ENCODE peak calls at places on chromosomes 2 and 18, in four cellular contexts. D is brain microvascular endothelial cell; Q is CD8-positive, alpha-beta T cell; J is body of pancreas. P is an unnamed sample.

GRCh38 chr2:101999122-101999789 is 7.5 kb downstream of the IL1R2 start:
- DNase-seq in D (no peak), Q (no peak), J (peak), P (no peak)

GRCh38 chr2:101429453-101429852 is 42.1 kb upstream of the CREG2 start:
- DNase-seq in D (no peak), Q (no peak), J (no peak), P (no peak)

GRCh38 chr2:19916385-19916784 is 14.6 kb upstream of the TTC32 start:
- DNase-seq in D (no peak), Q (no peak), J (no peak), P (no peak)

GRCh38 chr2:234291765-234292204 is 205.1 kb downstream of the ARL4C start:
- DNase-seq in D (peak), Q (peak), J (peak), P (no peak)

GRCh38 chr2:35989523-35989922 is 366.1 kb upstream of the CRIM1 start:
- DNase-seq in D (no peak), Q (no peak), J (no peak), P (no peak)

GRCh38 chr2:54206596-54206995 is 49.4 kb downstream of the TSPYL6 start:
- DNase-seq in D (peak), Q (no peak), J (no peak), P (no peak)

GRCh38 chr2:228728961-228729360 is 542.1 kb downstream of the PID1 start:
- DNase-seq in D (no peak), Q (no peak), J (no peak), P (no peak)

GRCh38 chr2:10533811-10534321 is 85.7 kb upstream of the ODC1 start:
- DNase-seq in D (no peak), Q (no peak), J (no peak), P (no peak)

GRCh38 chr18:79576686-79577351 is 102.8 kb upstream of the CTDP1 start:
- DNase-seq in D (no peak), Q (no peak), J (peak), P (no peak)

GRCh38 chr2:199228887-199229819 is 228.6 kb downstream of the SATB2 start:
- DNase-seq in D (peak), Q (no peak), J (no peak), P (peak)

GRCh38 chr2:236870401-236870800 is 215.3 kb upstream of the COPS8 start:
- DNase-seq in D (no peak), Q (no peak), J (no peak), P (no peak)

GRCh38 chr18:48826806-48827205 is 124.0 kb downstream of the SMAD7 start:
- DNase-seq in D (no peak), Q (no peak), J (no peak), P (no peak)

GRCh38 chr2:128714285-128714684 is 395.6 kb upstream of the HS6ST1 start:
- DNase-seq in D (no peak), Q (no peak), J (no peak), P (no peak)

GRCh38 chr18:7722955-7723354 is 155.8 kb downstream of the PTPRM start:
- DNase-seq in D (no peak), Q (no peak), J (no peak), P (no peak)

GRCh38 chr2:70541481-70542020 is 12.1 kb downstream of the TGFA start:
- DNase-seq in D (no peak), Q (no peak), J (no peak), P (no peak)

GRCh38 chr2:84965192-84965516 is 5.8 kb upstream of the KCMF1 start:
- DNase-seq in D (no peak), Q (no peak), J (no peak), P (no peak)

GRCh38 chr2:70531419-70532130 is 22.1 kb downstream of the TGFA start:
- DNase-seq in D (no peak), Q (no peak), J (no peak), P (no peak)

GRCh38 chr18:10040287-10041011 is 126.6 kb downstream of the VAPA start:
- DNase-seq in D (peak), Q (no peak), J (peak), P (no peak)

DNA sequence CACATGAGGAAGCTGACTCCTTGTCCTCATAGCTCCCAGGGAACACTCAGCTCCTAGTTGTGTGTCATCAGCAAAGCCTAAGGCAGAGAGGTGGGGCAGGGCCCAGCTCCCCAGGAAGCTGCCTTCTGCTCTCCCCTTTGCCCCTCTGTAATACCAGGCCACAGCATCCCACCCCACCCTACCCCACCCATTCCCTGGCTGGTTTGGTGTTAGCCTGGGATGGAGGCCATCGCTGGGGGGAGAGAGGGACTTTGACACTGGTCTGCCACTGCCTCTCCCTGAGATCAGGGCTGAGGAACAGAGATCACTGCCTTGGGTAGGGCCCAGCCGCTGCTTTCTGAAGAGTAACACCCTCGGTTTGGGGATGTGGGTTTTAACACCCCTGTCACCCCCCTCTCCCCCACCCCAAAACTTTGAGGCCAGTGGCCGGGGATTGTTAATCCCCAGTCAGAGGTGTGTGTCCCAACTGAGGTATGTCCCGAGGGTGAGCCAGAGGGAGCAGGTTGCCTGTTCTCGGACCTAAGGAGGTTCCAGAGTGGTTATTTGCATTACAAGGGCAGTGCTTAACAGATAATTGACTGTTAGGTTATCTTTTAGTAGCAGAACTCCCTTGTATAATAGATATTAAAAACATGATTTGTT is 41.4 kb downstream of the TET3 start:
- DNase-seq in D (no peak), Q (no peak), J (no peak), P (no peak)
- H3K27ac ChIP-seq in D (no peak), Q (no peak), J (no peak), P (peak)

GRCh38 chr2:218001629-218002028 is 1.2 kb downstream of the TNS1 start:
- DNase-seq in D (no peak), Q (no peak), J (peak), P (no peak)

GRCh38 chr2:217997510-217997909 is 5.3 kb downstream of the TNS1 start:
- DNase-seq in D (no peak), Q (no peak), J (no peak), P (no peak)

GRCh38 chr2:217998926-217999633 is 3.7 kb downstream of the TNS1 start:
- DNase-seq in D (no peak), Q (no peak), J (no peak), P (no peak)

GRCh38 chr2:218002103-218002502 is 692 bp downstream of the TNS1 start:
- DNase-seq in D (no peak), Q (no peak), J (no peak), P (no peak)

GRCh38 chr2:218000137-218000536 is 2.7 kb downstream of the TNS1 start:
- DNase-seq in D (peak), Q (no peak), J (peak), P (no peak)
- H3K27ac ChIP-seq in D (no peak), Q (no peak), J (peak), P (no peak)

GRCh38 chr2:168490015-168490874 is 34.2 kb downstream of the CERS6 start:
- DNase-seq in D (peak), Q (peak), J (no peak), P (no peak)
- H3K27ac ChIP-seq in D (peak), Q (peak), J (no peak), P (peak)

GRCh38 chr2:238435752-238436096 is 9.0 kb downstream of the ASB1 start:
- DNase-seq in D (no peak), Q (no peak), J (no peak), P (no peak)
- H3K27ac ChIP-seq in D (peak), Q (no peak), J (no peak), P (peak)

DNA sequence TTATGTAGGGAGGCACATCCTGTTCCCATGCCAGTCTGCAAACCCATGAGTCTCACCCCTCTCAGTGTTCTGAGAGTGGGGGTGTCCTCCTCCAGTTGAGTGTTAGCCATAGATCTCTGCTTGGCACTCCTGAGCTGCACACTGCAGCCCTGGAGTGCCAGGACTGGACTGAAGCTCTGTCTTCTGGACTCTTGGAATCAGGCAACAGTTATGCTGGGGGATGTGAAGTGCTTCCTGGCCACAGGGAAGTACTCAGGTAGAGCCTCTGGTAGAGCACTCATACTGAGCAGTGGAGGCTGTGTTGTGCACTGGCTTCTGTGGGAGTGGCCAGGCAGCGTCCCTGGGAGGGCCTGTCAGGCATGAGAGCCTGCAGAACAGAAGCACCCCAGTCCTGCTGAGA is 43.0 kb downstream of the SERPINB7 start:
- DNase-seq in D (no peak), Q (no peak), J (no peak), P (no peak)
- H3K27ac ChIP-seq in D (no peak), Q (no peak), J (no peak), P (no peak)

DNA sequence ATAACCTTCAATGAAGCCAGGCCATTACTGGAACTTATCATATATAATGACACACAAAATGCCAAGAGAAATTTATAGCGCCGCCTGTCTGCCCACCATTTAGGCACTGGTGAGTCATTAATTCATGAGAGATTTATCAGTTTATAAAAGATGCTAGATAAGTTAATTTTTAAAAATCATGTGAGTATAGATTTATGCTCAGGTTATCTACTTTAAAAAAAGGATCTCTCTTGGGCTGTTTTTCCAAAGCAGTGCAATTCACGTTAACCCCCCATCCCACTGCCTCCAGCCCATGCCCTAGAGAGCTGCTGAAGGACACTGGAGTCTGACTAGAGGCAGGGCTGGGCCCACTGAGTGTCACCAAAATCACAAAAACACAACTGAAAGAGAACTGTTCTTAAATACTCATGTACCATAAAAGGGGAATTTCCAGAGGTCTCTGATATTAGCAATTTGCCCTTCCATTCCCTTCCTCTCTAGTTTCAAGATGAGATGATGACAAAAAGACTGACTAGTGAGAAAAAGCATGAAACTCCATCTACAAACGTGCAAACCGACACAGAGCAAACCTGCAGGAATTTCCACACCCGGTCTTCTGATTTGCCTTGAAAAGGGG is 160.8 kb downstream of the BCL2 start:
- DNase-seq in D (no peak), Q (no peak), J (no peak), P (no peak)
- H3K27ac ChIP-seq in D (no peak), Q (no peak), J (no peak), P (no peak)

P was measured in epithelial cell of prostate.